ENCODE peak calls at places on chromosomes 11 and 22, in nine cellular contexts. One of them, this sample, is unnamed. For H3K4me1, the result is how much of the 10 kb centered on the place peaks cover.

GRCh38 chr22:32858957-32859356 is 57.5 kb downstream of the TIMP3 start:
- DNase-seq in IMR-90: no peak
- DNase-seq in suprapubic skin: no peak
- DNase-seq in heart left ventricle: no peak
- DNase-seq in HCT116: no peak
- DNase-seq in A549: no peak
- DNase-seq in transverse colon: no peak
- DNase-seq in ovary: no peak
- DNase-seq in tibial nerve: no peak
- DNase-seq in this sample: no peak

GRCh38 chr11:17703951-17704350 is 15.4 kb upstream of the MYOD1 start:
- DNase-seq in IMR-90: peak
- DNase-seq in suprapubic skin: no peak
- DNase-seq in heart left ventricle: no peak
- DNase-seq in HCT116: peak
- DNase-seq in A549: peak
- DNase-seq in transverse colon: no peak
- DNase-seq in ovary: no peak
- DNase-seq in tibial nerve: no peak
- DNase-seq in this sample: no peak

GRCh38 chr11:106524446-106524845 is 447.0 kb downstream of the AASDHPPT start:
- DNase-seq in IMR-90: no peak
- DNase-seq in suprapubic skin: no peak
- DNase-seq in heart left ventricle: no peak
- DNase-seq in HCT116: no peak
- DNase-seq in A549: no peak
- DNase-seq in transverse colon: no peak
- DNase-seq in ovary: no peak
- DNase-seq in tibial nerve: no peak
- DNase-seq in this sample: no peak

GRCh38 chr11:10497371-10498021 is 42.4 kb downstream of the AMPD3 start:
- DNase-seq in IMR-90: no peak
- DNase-seq in suprapubic skin: no peak
- DNase-seq in heart left ventricle: no peak
- DNase-seq in HCT116: no peak
- DNase-seq in A549: no peak
- DNase-seq in transverse colon: no peak
- DNase-seq in ovary: no peak
- DNase-seq in tibial nerve: no peak
- DNase-seq in this sample: no peak

GRCh38 chr11:4459470-4459869 is 10.4 kb downstream of the OR52K2 start:
- DNase-seq in IMR-90: no peak
- DNase-seq in suprapubic skin: no peak
- DNase-seq in heart left ventricle: peak
- DNase-seq in HCT116: no peak
- DNase-seq in A549: no peak
- DNase-seq in transverse colon: peak
- DNase-seq in ovary: no peak
- DNase-seq in tibial nerve: peak
- DNase-seq in this sample: peak

GRCh38 chr11:14443642-14444041 is 56.0 kb downstream of the COPB1 start:
- DNase-seq in IMR-90: peak
- DNase-seq in suprapubic skin: no peak
- DNase-seq in heart left ventricle: no peak
- DNase-seq in HCT116: no peak
- DNase-seq in A549: peak
- DNase-seq in transverse colon: peak
- DNase-seq in ovary: no peak
- DNase-seq in tibial nerve: no peak
- DNase-seq in this sample: no peak

GRCh38 chr11:64619811-64620285 is 28.8 kb downstream of the SLC22A12 start:
- DNase-seq in IMR-90: peak
- DNase-seq in suprapubic skin: no peak
- DNase-seq in heart left ventricle: peak
- DNase-seq in HCT116: peak
- DNase-seq in A549: peak
- DNase-seq in transverse colon: peak
- DNase-seq in ovary: peak
- DNase-seq in tibial nerve: peak
- DNase-seq in this sample: no peak

GRCh38 chr11:7272373-7272772 is 20.7 kb downstream of the SYT9 start:
- DNase-seq in IMR-90: no peak
- DNase-seq in suprapubic skin: no peak
- DNase-seq in heart left ventricle: no peak
- DNase-seq in HCT116: no peak
- DNase-seq in A549: no peak
- DNase-seq in transverse colon: no peak
- DNase-seq in ovary: no peak
- DNase-seq in tibial nerve: no peak
- DNase-seq in this sample: no peak

GRCh38 chr22:46472722-46473016 is 64.8 kb downstream of the CELSR1 start:
- DNase-seq in IMR-90: no peak
- DNase-seq in suprapubic skin: no peak
- DNase-seq in heart left ventricle: no peak
- DNase-seq in HCT116: no peak
- DNase-seq in A549: no peak
- DNase-seq in transverse colon: no peak
- DNase-seq in ovary: no peak
- DNase-seq in tibial nerve: no peak
- DNase-seq in this sample: no peak

GRCh38 chr11:43866969-43867368 is 13.7 kb upstream of the ALKBH3 start:
- DNase-seq in IMR-90: no peak
- DNase-seq in suprapubic skin: no peak
- DNase-seq in heart left ventricle: no peak
- DNase-seq in HCT116: no peak
- DNase-seq in A549: no peak
- DNase-seq in transverse colon: no peak
- DNase-seq in ovary: no peak
- DNase-seq in tibial nerve: no peak
- DNase-seq in this sample: no peak

GRCh38 chr11:44684886-44685285 is 41.9 kb upstream of the TSPAN18 start:
- DNase-seq in IMR-90: no peak
- DNase-seq in suprapubic skin: no peak
- DNase-seq in heart left ventricle: no peak
- DNase-seq in HCT116: no peak
- DNase-seq in A549: no peak
- DNase-seq in transverse colon: no peak
- DNase-seq in ovary: no peak
- DNase-seq in tibial nerve: no peak
- DNase-seq in this sample: no peak

GRCh38 chr11:93221539-93221938 is 23.7 kb upstream of the SLC36A4 start:
- DNase-seq in IMR-90: no peak
- DNase-seq in suprapubic skin: no peak
- DNase-seq in heart left ventricle: no peak
- DNase-seq in HCT116: no peak
- DNase-seq in A549: no peak
- DNase-seq in transverse colon: peak
- DNase-seq in ovary: no peak
- DNase-seq in tibial nerve: no peak
- DNase-seq in this sample: peak

DNA sequence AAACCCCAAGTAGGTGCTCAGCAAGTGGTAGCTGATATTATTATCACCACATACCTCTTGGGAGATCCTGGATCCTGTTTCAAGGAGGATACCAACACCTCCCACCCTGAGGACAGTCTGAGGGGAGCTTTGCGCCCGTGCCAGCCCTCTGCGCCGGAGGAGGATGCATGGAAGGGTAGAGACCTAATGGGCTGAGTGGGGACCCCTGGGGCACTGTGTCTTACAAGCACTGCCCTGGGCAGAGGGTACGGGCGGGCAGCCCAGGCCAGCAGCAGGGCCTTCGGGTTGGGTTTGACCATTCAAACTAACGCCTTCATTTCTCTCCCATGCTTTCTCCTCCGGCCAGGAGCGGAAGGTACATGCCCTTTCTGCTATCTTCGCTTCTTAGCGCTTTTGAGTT is 26.3 kb downstream of the MYBPC3 start:
- DNase-seq in IMR-90: no peak
- DNase-seq in suprapubic skin: no peak
- DNase-seq in heart left ventricle: peak
- DNase-seq in HCT116: no peak
- DNase-seq in A549: no peak
- DNase-seq in transverse colon: no peak
- DNase-seq in ovary: no peak
- DNase-seq in tibial nerve: no peak
- DNase-seq in this sample: peak
- TF ChIP-seq POLR2A in IMR-90: no peak
- TF ChIP-seq POLR2A in suprapubic skin: no peak
- TF ChIP-seq POLR2A in heart left ventricle: no peak
- TF ChIP-seq POLR2A in HCT116: no peak
- TF ChIP-seq POLR2A in A549: no peak
- TF ChIP-seq POLR2A in transverse colon: no peak
- TF ChIP-seq POLR2A in ovary: no peak
- TF ChIP-seq POLR2A in tibial nerve: no peak
- TF ChIP-seq POLR2A in this sample: no peak

GRCh38 chr22:18066181-18066859 is 11.5 kb upstream of the PEX26 start:
- DNase-seq in IMR-90: no peak
- DNase-seq in suprapubic skin: no peak
- DNase-seq in heart left ventricle: no peak
- DNase-seq in HCT116: no peak
- DNase-seq in A549: no peak
- DNase-seq in transverse colon: peak
- DNase-seq in ovary: no peak
- DNase-seq in tibial nerve: no peak
- DNase-seq in this sample: no peak
- TF ChIP-seq CTCF in IMR-90: no peak
- TF ChIP-seq CTCF in suprapubic skin: no peak
- TF ChIP-seq CTCF in heart left ventricle: no peak
- TF ChIP-seq CTCF in HCT116: no peak
- TF ChIP-seq CTCF in A549: no peak
- TF ChIP-seq CTCF in transverse colon: no peak
- TF ChIP-seq CTCF in ovary: no peak
- TF ChIP-seq CTCF in tibial nerve: no peak
- TF ChIP-seq CTCF in this sample: no peak

DNA sequence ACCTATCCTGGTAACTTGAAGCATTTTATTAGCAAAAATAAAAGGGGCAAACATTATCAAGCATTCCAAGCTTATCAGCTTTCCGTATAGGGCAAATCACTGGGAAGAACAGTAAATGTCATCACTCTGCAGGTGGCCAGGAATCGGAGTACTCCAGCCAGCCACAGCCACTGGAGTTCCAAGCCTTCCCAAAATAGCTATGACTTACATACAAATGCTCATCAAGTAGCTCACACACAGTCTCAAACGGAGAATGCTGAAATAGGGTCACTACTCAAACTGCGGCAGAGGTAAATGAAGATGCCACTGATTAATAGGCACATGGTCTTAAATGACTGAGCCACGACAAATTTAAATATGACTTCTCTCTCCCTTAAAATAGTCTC is 2.1 kb downstream of the USP28 start:
- DNase-seq in IMR-90: peak
- DNase-seq in suprapubic skin: no peak
- DNase-seq in heart left ventricle: peak
- DNase-seq in HCT116: no peak
- DNase-seq in A549: no peak
- DNase-seq in transverse colon: no peak
- DNase-seq in ovary: no peak
- DNase-seq in tibial nerve: no peak
- DNase-seq in this sample: no peak
- H3K4me1 ChIP-seq in IMR-90: under half
- H3K4me1 ChIP-seq in suprapubic skin: under half
- H3K4me1 ChIP-seq in heart left ventricle: under half
- H3K4me1 ChIP-seq in HCT116: under half
- H3K4me1 ChIP-seq in A549: under half
- H3K4me1 ChIP-seq in transverse colon: under half
- H3K4me1 ChIP-seq in ovary: under half
- H3K4me1 ChIP-seq in tibial nerve: under half
- H3K4me1 ChIP-seq in this sample: under half

GRCh38 chr11:117197006-117197405 is 2.2 kb upstream of the TAGLN start:
- DNase-seq in IMR-90: no peak
- DNase-seq in suprapubic skin: no peak
- DNase-seq in heart left ventricle: peak
- DNase-seq in HCT116: no peak
- DNase-seq in A549: no peak
- DNase-seq in transverse colon: no peak
- DNase-seq in ovary: peak
- DNase-seq in tibial nerve: no peak
- DNase-seq in this sample: no peak

GRCh38 chr11:117199061-117199915 is at the start of gene TAGLN:
- DNase-seq in IMR-90: peak
- DNase-seq in suprapubic skin: no peak
- DNase-seq in heart left ventricle: peak
- DNase-seq in HCT116: no peak
- DNase-seq in A549: peak
- DNase-seq in transverse colon: peak
- DNase-seq in ovary: peak
- DNase-seq in tibial nerve: peak
- DNase-seq in this sample: peak

GRCh38 chr11:117195761-117196160 is 3.4 kb upstream of the TAGLN start:
- DNase-seq in IMR-90: no peak
- DNase-seq in suprapubic skin: no peak
- DNase-seq in heart left ventricle: peak
- DNase-seq in HCT116: no peak
- DNase-seq in A549: no peak
- DNase-seq in transverse colon: no peak
- DNase-seq in ovary: no peak
- DNase-seq in tibial nerve: no peak
- DNase-seq in this sample: no peak

GRCh38 chr11:117198613-117199012 is 557 bp upstream of the TAGLN start:
- DNase-seq in IMR-90: no peak
- DNase-seq in suprapubic skin: no peak
- DNase-seq in heart left ventricle: peak
- DNase-seq in HCT116: no peak
- DNase-seq in A549: no peak
- DNase-seq in transverse colon: no peak
- DNase-seq in ovary: peak
- DNase-seq in tibial nerve: no peak
- DNase-seq in this sample: no peak

DNA sequence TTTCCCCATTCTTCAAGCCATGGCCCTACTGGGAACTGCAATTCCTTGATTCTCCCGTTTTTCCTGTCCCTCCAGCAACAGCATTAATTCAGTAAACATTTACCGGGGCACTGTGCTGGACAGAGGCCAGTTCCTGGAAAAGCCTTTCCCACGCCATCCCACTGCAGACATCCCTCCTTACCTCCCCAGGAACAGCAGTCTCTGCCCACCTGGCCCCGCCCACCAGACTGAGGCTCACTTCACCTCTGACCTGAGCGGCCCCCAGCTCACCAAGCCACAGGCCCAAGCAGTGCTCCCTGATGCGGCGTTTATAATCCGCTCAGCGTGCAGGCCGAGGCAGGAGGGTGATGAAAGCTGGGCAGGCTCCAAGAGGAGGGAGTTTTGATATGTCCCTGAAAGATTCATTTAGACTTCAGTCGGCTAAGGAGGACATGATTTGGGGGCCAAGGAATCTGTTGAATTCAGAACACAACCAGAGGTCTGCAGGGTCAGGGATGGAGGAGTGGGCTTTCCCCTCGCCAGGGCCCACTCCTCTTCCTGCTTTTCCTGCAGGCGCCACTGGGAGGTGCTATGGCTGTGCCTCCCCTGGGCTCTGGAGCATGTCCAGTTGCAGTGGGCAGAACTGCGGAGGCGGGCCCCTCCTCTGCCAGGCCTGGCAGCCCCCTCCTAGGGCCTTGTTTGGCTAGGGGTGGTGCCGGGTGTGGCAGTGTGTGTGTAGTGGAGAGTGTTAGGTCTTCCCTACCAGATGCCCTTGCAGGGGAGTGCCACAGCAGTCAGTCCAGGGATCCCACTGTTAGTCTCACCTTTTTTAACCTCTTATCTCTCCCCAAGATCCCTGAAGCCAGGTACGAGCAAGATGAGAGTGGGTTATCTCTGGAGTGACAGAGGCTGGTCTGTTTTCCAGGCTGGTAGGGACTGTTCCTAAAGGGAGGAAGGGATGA is 1.4 kb upstream of the TAGLN start:
- DNase-seq in IMR-90: peak
- DNase-seq in suprapubic skin: no peak
- DNase-seq in heart left ventricle: peak
- DNase-seq in HCT116: no peak
- DNase-seq in A549: peak
- DNase-seq in transverse colon: peak
- DNase-seq in ovary: no peak
- DNase-seq in tibial nerve: no peak
- DNase-seq in this sample: peak
- TF ChIP-seq POLR2A in IMR-90: no peak
- TF ChIP-seq POLR2A in suprapubic skin: no peak
- TF ChIP-seq POLR2A in heart left ventricle: no peak
- TF ChIP-seq POLR2A in HCT116: no peak
- TF ChIP-seq POLR2A in A549: no peak
- TF ChIP-seq POLR2A in transverse colon: peak
- TF ChIP-seq POLR2A in ovary: no peak
- TF ChIP-seq POLR2A in tibial nerve: no peak
- TF ChIP-seq POLR2A in this sample: no peak